ENCODE peak calls at places on chromosomes 5 and 9, in seven cellular contexts. R is neural progenitor cell, O is PC-3, G is GM20000, F is mammary epithelial cell, T is IMR-90, S is Panc1. I is an unnamed sample.

GRCh38 chr5:54837939-54838457 is 147.4 kb downstream of the ESM1 start:
- DNase-seq in T (peak; percentile 31), G (no peak), F (no peak), R (no peak), S (no peak), O (no peak), I (no peak)

GRCh38 chr5:121189569-121190305 is 661.9 kb upstream of the FTMT start:
- DNase-seq in R (no peak), T (peak; percentile 50), O (peak; percentile 3), F (no peak), G (no peak), S (no peak), I (no peak)

GRCh38 chr9:125412166-125412565 is 150.5 kb downstream of the GAPVD1 start:
- DNase-seq in R (no peak), F (no peak), G (no peak), O (no peak), S (no peak), T (no peak), I (no peak)

GRCh38 chr5:77425420-77425819 is 66.7 kb downstream of the WDR41 start:
- DNase-seq in R (no peak), O (no peak), G (no peak), F (no peak), S (no peak), T (no peak), I (no peak)

GRCh38 chr5:169762338-169763095 is 125.4 kb downstream of the DOCK2 start:
- DNase-seq in G (no peak), T (peak; percentile 64), O (peak; percentile 37), R (no peak), S (no peak), F (peak; percentile 64), I (no peak)

GRCh38 chr5:89181546-89181945 is 298.6 kb upstream of the MEF2C start:
- DNase-seq in R (no peak), T (no peak), F (peak; percentile 82), O (no peak), S (no peak), G (no peak), I (no peak)

GRCh38 chr5:170494036-170494435 is 9.8 kb upstream of the KCNIP1 start:
- DNase-seq in G (no peak), T (no peak), O (no peak), F (no peak), S (no peak), R (no peak), I (no peak)

GRCh38 chr9:98974994-98975712 is 31.4 kb downstream of the COL15A1 start:
- DNase-seq in O (peak; percentile 84), F (peak; percentile 66), G (peak; percentile 85), S (peak; percentile 53), R (peak; percentile 91), T (peak; percentile 66), I (peak; percentile 86)

DNA sequence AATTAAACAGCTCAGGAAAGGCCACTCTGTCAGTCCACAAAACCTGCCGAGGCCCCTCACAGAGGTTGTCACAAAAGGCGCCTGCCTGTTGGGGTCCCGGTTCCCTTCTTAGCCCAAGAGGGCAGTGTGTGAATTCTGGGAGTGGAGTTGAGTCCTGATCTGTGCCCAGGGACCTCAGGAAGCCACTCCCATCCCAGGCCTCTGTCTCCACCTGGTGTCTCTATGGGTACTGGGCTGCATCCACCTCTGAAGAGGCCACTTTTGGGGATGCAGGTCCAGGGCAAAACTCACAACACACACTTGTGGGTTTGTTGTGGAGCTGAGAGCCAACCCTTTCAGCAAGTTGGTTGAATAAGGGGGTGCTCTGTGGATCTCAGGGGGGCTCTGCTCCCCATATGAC is 74.3 kb upstream of the STXBP1 start:
- DNase-seq in S (no peak), F (no peak), O (peak; percentile 38), G (peak; percentile 49), T (no peak), R (peak; percentile 62), I (no peak)
- TF ChIP-seq CTCF in S (no peak), F (peak; percentile 58), O (peak; percentile 55), G (no peak), T (peak; percentile 32), R (peak; percentile 51), I (no peak)

DNA sequence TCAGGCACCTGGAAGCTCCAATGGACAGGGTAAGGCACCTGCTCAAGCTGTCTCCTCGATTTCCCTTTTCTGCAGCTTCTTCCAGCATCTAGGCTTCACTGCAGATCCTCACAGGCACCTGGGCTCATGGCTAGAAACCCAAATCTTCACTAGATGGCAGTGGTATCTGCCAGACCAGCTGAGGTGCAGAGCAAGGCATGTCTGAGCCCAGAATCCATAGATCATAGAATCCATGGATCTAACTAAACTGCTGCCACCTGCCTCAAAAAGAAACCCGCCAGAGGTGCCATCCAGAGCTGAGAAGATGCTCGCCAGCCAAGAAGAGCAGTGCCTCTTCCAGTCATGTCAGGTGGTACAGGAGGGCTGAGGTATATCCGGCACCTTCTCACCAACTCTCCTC is 6.9 kb downstream of the SHC3 start:
- DNase-seq in G (no peak), S (no peak), O (peak; percentile 24), F (no peak), R (no peak), T (no peak), I (no peak)
- TF ChIP-seq CTCF in G (no peak), S (peak; percentile 41), O (no peak), F (peak; percentile 46), R (peak; percentile 23), T (no peak), I (no peak)

DNA sequence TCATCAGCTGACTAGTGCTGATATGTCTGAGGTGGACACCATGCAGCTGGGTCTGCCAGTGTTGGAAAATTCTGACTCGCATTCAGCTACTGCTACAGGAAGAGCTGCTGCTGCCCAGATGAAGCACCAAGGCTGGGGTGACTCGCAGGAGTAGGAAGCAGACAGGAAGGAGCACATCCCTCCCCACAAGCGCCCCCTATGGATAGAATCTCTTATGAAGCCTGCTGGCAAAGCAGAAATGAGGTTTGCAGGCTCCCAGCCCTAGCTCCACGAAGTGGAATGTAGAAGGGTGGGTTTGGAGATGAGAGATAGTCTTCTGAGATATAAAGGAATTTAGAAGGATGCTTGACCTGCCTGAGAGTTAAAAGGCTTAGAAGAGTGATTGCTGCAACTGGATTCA is 443.0 kb downstream of the ACTL7B start:
- DNase-seq in O (peak; percentile 14), T (peak; percentile 11), F (peak; percentile 15), G (no peak), S (no peak), R (peak; percentile 45), I (peak; percentile 6)
- TF ChIP-seq CTCF in O (peak; percentile 34), T (no peak), F (no peak), G (no peak), S (no peak), R (peak; percentile 31), I (no peak)

GRCh38 chr9:136975624-136976023 is 1.7 kb upstream of the PTGDS start:
- DNase-seq in S (no peak), O (no peak), G (no peak), F (no peak), R (peak; percentile 37), T (no peak), I (peak; percentile 66)
- TF ChIP-seq CTCF in S (no peak), O (no peak), G (peak; percentile 5), F (no peak), R (peak; percentile 40), T (peak; percentile 16), I (peak; percentile 38)

DNA sequence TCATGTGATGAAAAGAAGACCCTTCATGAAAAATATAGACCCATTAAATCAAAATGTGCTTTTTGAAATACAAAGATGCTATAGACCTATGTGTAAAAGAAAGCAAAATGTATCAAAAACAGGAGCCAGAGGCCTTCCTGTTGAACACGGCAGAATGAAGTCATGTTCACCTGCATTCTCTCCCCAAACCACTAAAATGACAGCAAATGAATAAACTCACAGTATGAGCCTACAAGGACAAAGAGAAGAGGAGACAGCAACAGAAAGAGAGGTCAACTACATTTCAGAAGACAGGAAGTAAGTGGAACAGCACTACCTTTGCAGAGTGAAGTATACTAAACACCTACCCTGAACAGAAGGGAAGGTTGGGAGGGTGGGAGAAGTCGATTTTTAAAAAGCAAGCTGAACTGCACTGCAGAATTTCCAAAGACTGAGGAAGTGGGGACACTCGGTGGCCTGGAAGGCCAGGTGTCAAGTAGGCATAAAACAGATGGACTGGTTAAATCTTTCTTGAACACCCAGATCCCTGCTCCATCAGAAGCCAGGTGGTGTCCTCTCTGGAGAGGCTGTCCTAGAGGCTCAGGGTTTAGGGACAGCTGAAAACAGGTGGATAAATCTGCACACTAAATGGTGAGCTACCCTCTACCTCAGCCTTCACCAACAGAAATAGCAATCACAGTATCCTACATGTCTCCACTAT is 48.9 kb downstream of the MED27 start:
- DNase-seq in S (no peak), T (no peak), G (no peak), O (no peak), R (no peak), F (no peak), I (no peak)
- TF ChIP-seq CTCF in S (no peak), T (no peak), G (no peak), O (no peak), R (no peak), F (no peak), I (no peak)

GRCh38 chr5:173479711-173480110 is 136.7 kb downstream of the BOD1 start:
- DNase-seq in T (peak; percentile 78), F (no peak), O (no peak), S (no peak), R (no peak), G (no peak), I (no peak)

GRCh38 chr5:173475780-173476179 is 140.7 kb downstream of the BOD1 start:
- DNase-seq in F (no peak), R (no peak), G (no peak), S (no peak), O (no peak), T (no peak), I (no peak)

GRCh38 chr5:173480896-173481295 is 135.6 kb downstream of the BOD1 start:
- DNase-seq in G (no peak), O (peak; percentile 56), T (no peak), R (no peak), S (no peak), F (no peak), I (no peak)

GRCh38 chr5:173474881-173475287 is 141.6 kb downstream of the BOD1 start:
- DNase-seq in S (no peak), T (peak; percentile 94), G (no peak), R (no peak), O (peak; percentile 22), F (no peak), I (no peak)

DNA sequence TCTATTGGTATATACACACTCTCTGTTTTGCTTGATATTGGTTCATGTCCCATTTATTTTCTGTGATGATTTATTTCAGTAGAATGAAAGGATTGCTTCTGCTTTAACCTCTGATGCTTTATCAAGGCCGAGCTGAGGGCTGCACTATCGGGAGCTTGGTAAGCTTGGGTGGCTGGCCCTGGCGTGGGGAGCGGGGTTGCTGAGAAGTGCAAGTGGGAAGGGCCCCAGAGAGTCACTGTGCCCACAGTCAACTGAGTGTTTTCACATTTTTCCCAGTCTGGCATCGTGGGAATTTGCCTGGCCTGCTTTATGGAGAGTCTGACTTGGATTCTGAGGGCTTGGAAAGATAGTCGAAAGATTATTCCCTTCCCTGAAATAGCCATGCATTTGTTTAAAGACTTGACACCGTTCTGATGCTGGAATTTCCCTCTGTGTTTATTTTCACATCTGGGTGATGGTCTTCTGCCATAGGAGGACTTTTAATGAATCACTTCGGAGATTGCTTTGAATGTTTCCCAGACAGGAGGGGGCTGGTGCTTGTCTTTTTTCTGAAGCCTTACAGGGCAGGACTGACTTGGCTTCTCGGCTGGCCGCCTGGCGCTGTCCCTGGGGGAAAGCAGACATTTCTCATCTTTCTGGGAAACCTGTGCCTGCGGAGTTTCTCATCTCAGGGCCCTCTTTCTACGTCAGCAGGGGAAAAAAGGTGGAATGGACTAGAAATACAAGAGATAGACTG is 139.0 kb downstream of the BOD1 start:
- DNase-seq in R (no peak), T (peak; percentile 93), S (no peak), F (no peak), G (no peak), O (no peak), I (no peak)
- TF ChIP-seq CTCF in R (no peak), T (no peak), S (no peak), F (no peak), G (no peak), O (no peak), I (no peak)